ENCODE peak calls at places on chromosomes 3 and 15, in four cellular contexts. Q is GM20000, K is pancreas, J is RWPE1. F is an unnamed sample.

GRCh38 chr3:71998995-71999673 is 214.2 kb upstream of the PROK2 start:
- DNase-seq in Q (no peak), K (no peak), J (peak; percentile 36), F (no peak)

GRCh38 chr3:114874447-114874846 is 272.6 kb downstream of the ZBTB20 start:
- DNase-seq in Q (no peak), K (no peak), J (no peak), F (no peak)

GRCh38 chr3:32140943-32141342 is 34.5 kb downstream of the GPD1L start:
- DNase-seq in Q (no peak), K (no peak), J (no peak), F (no peak)

GRCh38 chr3:129756871-129757270 is 136.6 kb downstream of the TMCC1 start:
- DNase-seq in Q (no peak), K (no peak), J (no peak), F (no peak)

GRCh38 chr15:90774731-90775521 is 57.8 kb downstream of the BLM start:
- DNase-seq in Q (no peak), K (no peak), J (peak; percentile 83), F (no peak)

GRCh38 chr3:59542276-59542675 is 492.5 kb upstream of the CFAP20DC start:
- DNase-seq in Q (no peak), K (no peak), J (no peak), F (no peak)

GRCh38 chr15:58440922-58441321 is 9.1 kb downstream of the LIPC start:
- DNase-seq in Q (no peak), K (no peak), J (peak; percentile 71), F (no peak)

GRCh38 chr3:176741648-176742047 is 455.6 kb downstream of the TBL1XR1 start:
- DNase-seq in Q (no peak), K (no peak), J (no peak), F (no peak)

DNA sequence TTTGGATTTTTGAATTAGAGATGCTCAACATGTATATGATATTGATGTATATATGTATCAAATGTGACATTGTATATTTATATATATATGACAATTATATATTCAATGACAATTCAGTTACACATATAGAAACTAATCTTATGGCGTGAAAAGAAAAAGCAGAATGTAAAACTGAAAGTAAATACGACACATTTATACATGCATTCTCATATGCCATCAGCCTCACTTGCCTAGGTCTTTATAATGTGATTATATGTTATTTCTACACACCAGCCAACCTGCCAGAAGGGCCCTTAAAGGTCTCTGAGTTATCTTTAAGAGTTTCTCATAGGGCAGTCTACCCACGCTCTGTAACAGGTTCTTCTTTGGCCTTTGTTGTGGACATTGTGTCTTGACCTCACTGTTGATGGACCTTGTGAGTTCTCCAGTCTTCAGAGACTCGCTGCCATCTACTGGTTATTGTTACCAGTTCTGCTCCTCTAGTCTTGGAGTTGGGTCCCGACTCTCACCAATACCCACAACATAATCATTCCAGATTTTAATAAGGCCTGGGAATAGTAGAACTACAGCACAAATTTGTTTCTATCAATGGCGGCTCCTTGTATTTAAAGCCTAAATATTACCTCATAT is 371.5 kb upstream of the GOLIM4 start:
- DNase-seq in Q (peak; percentile 23), K (no peak), J (no peak), F (peak; percentile 12)
- TF ChIP-seq CTCF in Q (peak; percentile 27), K (no peak), J (no peak), F (peak; percentile 60)

GRCh38 chr3:111539351-111540331 is 2.4 kb upstream of the CD96 start:
- DNase-seq in Q (peak; percentile 30), K (peak; percentile 60), J (peak; percentile 72), F (peak; percentile 15)
- TF ChIP-seq CTCF in Q (peak; percentile 75), K (no peak), J (peak; percentile 74), F (peak; percentile 84)

GRCh38 chr3:7075901-7076300 is 215.0 kb downstream of the GRM7 start:
- DNase-seq in Q (no peak), K (no peak), J (no peak), F (no peak)
- TF ChIP-seq CTCF in Q (no peak), K (no peak), J (peak; percentile 12), F (peak; percentile 3)

GRCh38 chr3:117454236-117454635 is 744.7 kb downstream of the TUSC7 start:
- DNase-seq in Q (no peak), K (no peak), J (no peak), F (no peak)
- TF ChIP-seq CTCF in Q (no peak), K (no peak), J (no peak), F (no peak)

GRCh38 chr3:146326875-146327543 is 76.1 kb upstream of the PLSCR4 start:
- DNase-seq in Q (no peak), K (peak; percentile 45), J (peak; percentile 29), F (peak; percentile 12)
- TF ChIP-seq CTCF in Q (no peak), K (no peak), J (peak; percentile 62), F (peak; percentile 35)

DNA sequence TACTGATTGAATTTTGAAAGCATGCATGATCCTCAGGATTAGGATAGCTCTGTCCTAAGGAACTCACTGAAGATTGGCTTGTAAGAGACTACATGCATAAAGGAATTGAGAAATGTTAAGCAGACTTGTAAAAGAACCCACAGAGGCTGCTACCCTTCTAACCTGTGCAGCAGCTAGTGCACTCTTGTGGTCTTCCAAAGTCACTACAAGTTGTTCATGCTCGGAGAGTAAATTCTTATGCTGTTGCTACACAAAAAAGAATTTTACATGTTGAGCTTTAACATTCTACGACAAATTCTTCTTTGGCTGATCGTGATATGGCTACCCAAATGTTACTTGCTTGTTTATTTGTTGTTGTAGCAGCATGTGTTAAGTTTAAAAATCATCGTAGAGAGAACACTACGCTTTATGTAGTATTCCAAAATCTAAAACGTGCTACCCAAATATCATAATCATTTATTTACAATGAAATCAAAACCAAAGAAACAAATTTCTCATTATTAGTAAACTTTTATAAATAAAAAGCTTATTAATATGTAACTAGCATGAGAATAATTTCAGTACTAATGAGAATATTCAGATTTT is 55.0 kb downstream of the GOLIM4 start:
- DNase-seq in Q (peak; percentile 26), K (no peak), J (peak; percentile 10), F (no peak)
- TF ChIP-seq CTCF in Q (peak; percentile 33), K (no peak), J (peak; percentile 43), F (peak; percentile 39)

GRCh38 chr15:48859426-48859825 is 18.5 kb upstream of the EID1 start:
- DNase-seq in Q (no peak), K (no peak), J (no peak), F (no peak)

GRCh38 chr15:48851956-48852355 is 26.0 kb upstream of the EID1 start:
- DNase-seq in Q (no peak), K (no peak), J (no peak), F (no peak)

GRCh38 chr15:48858401-48858800 is 19.5 kb upstream of the EID1 start:
- DNase-seq in Q (no peak), K (no peak), J (no peak), F (no peak)

GRCh38 chr15:48856947-48857346 is 21.0 kb upstream of the EID1 start:
- DNase-seq in Q (no peak), K (no peak), J (no peak), F (no peak)

DNA sequence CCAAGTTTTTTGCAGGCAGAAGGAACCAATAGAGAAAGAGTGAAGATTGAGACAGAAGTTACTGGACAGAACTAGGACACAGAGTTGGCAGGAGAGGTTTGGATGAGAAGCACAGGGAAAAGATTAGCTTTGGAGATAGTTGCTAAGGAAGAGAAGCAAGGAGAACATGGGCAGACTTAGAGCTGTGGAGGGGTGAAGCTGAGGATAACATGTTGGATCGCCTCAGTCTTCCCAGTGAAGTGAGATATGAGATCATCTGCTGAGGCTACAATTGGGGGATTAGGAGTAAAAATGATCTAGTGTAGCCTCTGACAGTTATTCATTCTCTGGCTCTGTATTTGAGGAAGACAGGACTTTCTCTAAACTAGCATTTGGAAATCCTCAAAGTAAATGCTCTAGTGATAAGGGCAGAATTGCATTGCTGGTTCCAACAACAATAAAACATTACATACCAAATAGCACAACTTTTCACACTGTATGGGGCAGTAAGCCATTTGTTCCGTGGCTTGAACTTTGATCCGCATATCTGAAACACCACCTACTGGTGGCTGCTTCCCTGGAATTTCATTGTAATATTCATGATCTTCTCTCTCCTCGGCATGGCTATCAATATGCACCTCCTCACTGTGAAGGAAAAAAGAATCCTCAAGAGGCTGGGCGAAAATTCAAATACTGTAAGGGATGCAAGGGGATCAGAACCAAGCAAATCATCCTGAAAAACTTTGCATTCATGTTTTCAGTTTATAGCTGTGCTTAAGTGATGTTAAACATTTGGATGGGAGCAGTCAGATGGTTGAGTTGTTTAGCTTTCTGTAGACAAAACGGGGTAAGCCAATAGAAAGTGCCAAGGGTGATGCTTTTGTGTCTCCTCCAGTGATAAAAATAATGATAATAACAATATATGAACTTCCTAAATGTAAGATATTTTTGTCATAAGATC is 22.2 kb upstream of the EID1 start:
- DNase-seq in Q (no peak), K (peak; percentile 25), J (peak; percentile 40), F (no peak)
- TF ChIP-seq CTCF in Q (no peak), K (no peak), J (peak; percentile 64), F (no peak)

GRCh38 chr3:55017876-55018275 is 90.0 kb upstream of the LRTM1 start:
- DNase-seq in Q (no peak), K (no peak), J (no peak), F (no peak)

GRCh38 chr3:55009372-55009771 is 81.5 kb upstream of the LRTM1 start:
- DNase-seq in Q (no peak), K (no peak), J (no peak), F (no peak)

GRCh38 chr3:55014081-55014480 is 86.2 kb upstream of the LRTM1 start:
- DNase-seq in Q (no peak), K (no peak), J (no peak), F (no peak)

GRCh38 chr3:55012091-55012490 is 84.2 kb upstream of the LRTM1 start:
- DNase-seq in Q (no peak), K (no peak), J (no peak), F (no peak)

GRCh38 chr3:55013145-55013544 is 85.3 kb upstream of the LRTM1 start:
- DNase-seq in Q (no peak), K (no peak), J (no peak), F (no peak)
- TF ChIP-seq CTCF in Q (no peak), K (no peak), J (no peak), F (no peak)

DNA sequence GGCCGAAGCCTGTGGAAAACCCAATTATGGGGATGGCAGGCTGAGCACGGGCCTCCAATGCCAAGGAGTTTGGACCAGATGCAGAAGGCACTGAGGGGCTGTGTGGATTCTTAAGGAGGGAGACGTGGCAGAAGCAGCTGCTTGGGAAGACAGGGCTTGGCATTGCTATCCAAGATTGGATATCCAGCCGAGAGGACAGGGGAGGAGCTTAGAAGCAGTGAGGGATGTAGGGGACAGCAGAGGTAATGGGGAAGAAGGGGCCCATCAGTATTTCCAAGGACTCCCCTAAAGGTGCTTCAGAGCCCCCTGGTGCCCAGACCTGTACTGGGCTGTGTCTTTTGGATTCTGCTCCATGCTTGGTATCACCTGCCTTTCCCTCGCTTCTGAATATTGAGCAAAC is 112.8 kb upstream of the TLE3 start:
- DNase-seq in Q (no peak), K (no peak), J (no peak), F (no peak)
- TF ChIP-seq CTCF in Q (no peak), K (no peak), J (no peak), F (peak; percentile 25)

GRCh38 chr3:154749514-154749913 is 319.5 kb upstream of the GPR149 start:
- DNase-seq in Q (no peak), K (no peak), J (no peak), F (no peak)

GRCh38 chr3:154745122-154745521 is 315.1 kb upstream of the GPR149 start:
- DNase-seq in Q (no peak), K (no peak), J (no peak), F (no peak)

GRCh38 chr3:154743418-154743817 is 313.4 kb upstream of the GPR149 start:
- DNase-seq in Q (no peak), K (no peak), J (no peak), F (no peak)

GRCh38 chr3:154745925-154746324 is 315.9 kb upstream of the GPR149 start:
- DNase-seq in Q (no peak), K (no peak), J (no peak), F (no peak)
- TF ChIP-seq CTCF in Q (no peak), K (no peak), J (no peak), F (no peak)

F was measured in GM13977.